ENCODE peak calls at places on chromosomes 3 and 15, in six cellular contexts. One of them, this sample, is unnamed.

GRCh38 chr15:73239564-73240208 is 129.1 kb downstream of the HCN4 start:
- DNase-seq in uterus: no peak
- DNase-seq in fibroblast of pulmonary artery: peak; percentile 11
- DNase-seq in cardiac muscle cell: no peak
- DNase-seq in suprapubic skin: no peak
- DNase-seq in fibroblast of mammary gland: no peak
- DNase-seq in this sample: no peak

GRCh38 chr15:95520922-95521321 is 809.6 kb upstream of the NR2F2 start:
- DNase-seq in uterus: no peak
- DNase-seq in fibroblast of pulmonary artery: no peak
- DNase-seq in cardiac muscle cell: no peak
- DNase-seq in suprapubic skin: no peak
- DNase-seq in fibroblast of mammary gland: no peak
- DNase-seq in this sample: no peak

GRCh38 chr3:45127130-45127822 is 18.9 kb downstream of the CDCP1 start:
- DNase-seq in uterus: no peak
- DNase-seq in fibroblast of pulmonary artery: no peak
- DNase-seq in cardiac muscle cell: no peak
- DNase-seq in suprapubic skin: no peak
- DNase-seq in fibroblast of mammary gland: no peak
- DNase-seq in this sample: no peak

GRCh38 chr15:75200391-75200764 is 1.3 kb upstream of the C15orf39 start:
- DNase-seq in uterus: no peak
- DNase-seq in fibroblast of pulmonary artery: no peak
- DNase-seq in cardiac muscle cell: no peak
- DNase-seq in suprapubic skin: no peak
- DNase-seq in fibroblast of mammary gland: no peak
- DNase-seq in this sample: no peak

GRCh38 chr3:50269977-50270413 is 1.0 kb downstream of the SEMA3B start:
- DNase-seq in uterus: no peak
- DNase-seq in fibroblast of pulmonary artery: peak; percentile 49
- DNase-seq in cardiac muscle cell: no peak
- DNase-seq in suprapubic skin: no peak
- DNase-seq in fibroblast of mammary gland: peak; percentile 52
- DNase-seq in this sample: no peak

GRCh38 chr3:186165331-186165730 is 56.4 kb upstream of the ETV5 start:
- DNase-seq in uterus: no peak
- DNase-seq in fibroblast of pulmonary artery: no peak
- DNase-seq in cardiac muscle cell: no peak
- DNase-seq in suprapubic skin: peak; percentile 11
- DNase-seq in fibroblast of mammary gland: no peak
- DNase-seq in this sample: no peak

GRCh38 chr3:80785475-80785874 is 976.0 kb downstream of the GBE1 start:
- DNase-seq in uterus: no peak
- DNase-seq in fibroblast of pulmonary artery: peak; percentile 3
- DNase-seq in cardiac muscle cell: no peak
- DNase-seq in suprapubic skin: no peak
- DNase-seq in fibroblast of mammary gland: no peak
- DNase-seq in this sample: no peak

GRCh38 chr3:89795506-89795905 is 688.1 kb downstream of the EPHA3 start:
- DNase-seq in uterus: no peak
- DNase-seq in fibroblast of pulmonary artery: no peak
- DNase-seq in cardiac muscle cell: no peak
- DNase-seq in suprapubic skin: no peak
- DNase-seq in fibroblast of mammary gland: no peak
- DNase-seq in this sample: no peak

GRCh38 chr15:98774756-98775497 is 126.6 kb downstream of the IGF1R start:
- DNase-seq in uterus: no peak
- DNase-seq in fibroblast of pulmonary artery: no peak
- DNase-seq in cardiac muscle cell: no peak
- DNase-seq in suprapubic skin: no peak
- DNase-seq in fibroblast of mammary gland: peak; percentile 41
- DNase-seq in this sample: no peak

GRCh38 chr15:35657679-35658201 is 111.8 kb upstream of the DPH6 start:
- DNase-seq in uterus: no peak
- DNase-seq in fibroblast of pulmonary artery: peak; percentile 51
- DNase-seq in cardiac muscle cell: no peak
- DNase-seq in suprapubic skin: no peak
- DNase-seq in fibroblast of mammary gland: peak; percentile 73
- DNase-seq in this sample: no peak

GRCh38 chr15:54482251-54482650 is 504.0 kb downstream of the UNC13C start:
- DNase-seq in uterus: no peak
- DNase-seq in fibroblast of pulmonary artery: no peak
- DNase-seq in cardiac muscle cell: no peak
- DNase-seq in suprapubic skin: no peak
- DNase-seq in fibroblast of mammary gland: no peak
- DNase-seq in this sample: no peak

GRCh38 chr3:187783098-187783497 is 37.8 kb upstream of the BCL6 start:
- DNase-seq in uterus: no peak
- DNase-seq in fibroblast of pulmonary artery: peak; percentile 85
- DNase-seq in cardiac muscle cell: no peak
- DNase-seq in suprapubic skin: no peak
- DNase-seq in fibroblast of mammary gland: peak; percentile 92
- DNase-seq in this sample: no peak

GRCh38 chr3:118882353-118882947 is 152.2 kb downstream of the IGSF11 start:
- DNase-seq in uterus: peak; percentile 36
- DNase-seq in fibroblast of pulmonary artery: peak; percentile 71
- DNase-seq in cardiac muscle cell: peak; percentile 81
- DNase-seq in suprapubic skin: no peak
- DNase-seq in fibroblast of mammary gland: peak; percentile 60
- DNase-seq in this sample: no peak

GRCh38 chr3:63967675-63968611 is 55.4 kb downstream of the PSMD6 start:
- DNase-seq in uterus: peak; percentile 36
- DNase-seq in fibroblast of pulmonary artery: peak; percentile 77
- DNase-seq in cardiac muscle cell: peak; percentile 43
- DNase-seq in suprapubic skin: no peak
- DNase-seq in fibroblast of mammary gland: peak; percentile 48
- DNase-seq in this sample: no peak

GRCh38 chr3:30319713-30320112 is 286.7 kb upstream of the TGFBR2 start:
- DNase-seq in uterus: peak; percentile 39
- DNase-seq in fibroblast of pulmonary artery: peak; percentile 66
- DNase-seq in cardiac muscle cell: peak; percentile 56
- DNase-seq in suprapubic skin: no peak
- DNase-seq in fibroblast of mammary gland: peak; percentile 73
- DNase-seq in this sample: no peak

GRCh38 chr3:167940241-167940640 is 155.5 kb downstream of the GOLIM4 start:
- DNase-seq in uterus: no peak
- DNase-seq in fibroblast of pulmonary artery: no peak
- DNase-seq in cardiac muscle cell: no peak
- DNase-seq in suprapubic skin: no peak
- DNase-seq in fibroblast of mammary gland: peak; percentile 25
- DNase-seq in this sample: no peak

GRCh38 chr3:127064391-127065137 is 81.6 kb downstream of the PLXNA1 start:
- DNase-seq in uterus: no peak
- DNase-seq in fibroblast of pulmonary artery: peak; percentile 27
- DNase-seq in cardiac muscle cell: no peak
- DNase-seq in suprapubic skin: no peak
- DNase-seq in fibroblast of mammary gland: peak; percentile 84
- DNase-seq in this sample: peak; percentile 63

GRCh38 chr15:75663931-75664421 is 16.3 kb downstream of the SNX33 start:
- DNase-seq in uterus: no peak
- DNase-seq in fibroblast of pulmonary artery: no peak
- DNase-seq in cardiac muscle cell: no peak
- DNase-seq in suprapubic skin: no peak
- DNase-seq in fibroblast of mammary gland: no peak
- DNase-seq in this sample: no peak

GRCh38 chr15:41804361-41804760 is 23.5 kb upstream of the JMJD7 start:
- DNase-seq in uterus: no peak
- DNase-seq in fibroblast of pulmonary artery: no peak
- DNase-seq in cardiac muscle cell: no peak
- DNase-seq in suprapubic skin: no peak
- DNase-seq in fibroblast of mammary gland: no peak
- DNase-seq in this sample: no peak

GRCh38 chr3:182035324-182035723 is 323.6 kb downstream of the SOX2 start:
- DNase-seq in uterus: no peak
- DNase-seq in fibroblast of pulmonary artery: no peak
- DNase-seq in cardiac muscle cell: no peak
- DNase-seq in suprapubic skin: no peak
- DNase-seq in fibroblast of mammary gland: no peak
- DNase-seq in this sample: no peak

GRCh38 chr3:138842483-138843188 is 7.9 kb upstream of the PIK3CB start:
- DNase-seq in uterus: no peak
- DNase-seq in fibroblast of pulmonary artery: no peak
- DNase-seq in cardiac muscle cell: no peak
- DNase-seq in suprapubic skin: no peak
- DNase-seq in fibroblast of mammary gland: no peak
- DNase-seq in this sample: peak; percentile 5

GRCh38 chr15:90660195-90660995 is 56.8 kb upstream of the BLM start:
- DNase-seq in uterus: peak; percentile 68
- DNase-seq in fibroblast of pulmonary artery: peak; percentile 80
- DNase-seq in cardiac muscle cell: no peak
- DNase-seq in suprapubic skin: peak; percentile 91
- DNase-seq in fibroblast of mammary gland: peak; percentile 94
- DNase-seq in this sample: no peak

GRCh38 chr3:71101014-71101413 is 482.5 kb downstream of the FOXP1 start:
- DNase-seq in uterus: no peak
- DNase-seq in fibroblast of pulmonary artery: peak; percentile 45
- DNase-seq in cardiac muscle cell: no peak
- DNase-seq in suprapubic skin: no peak
- DNase-seq in fibroblast of mammary gland: peak; percentile 85
- DNase-seq in this sample: no peak

DNA sequence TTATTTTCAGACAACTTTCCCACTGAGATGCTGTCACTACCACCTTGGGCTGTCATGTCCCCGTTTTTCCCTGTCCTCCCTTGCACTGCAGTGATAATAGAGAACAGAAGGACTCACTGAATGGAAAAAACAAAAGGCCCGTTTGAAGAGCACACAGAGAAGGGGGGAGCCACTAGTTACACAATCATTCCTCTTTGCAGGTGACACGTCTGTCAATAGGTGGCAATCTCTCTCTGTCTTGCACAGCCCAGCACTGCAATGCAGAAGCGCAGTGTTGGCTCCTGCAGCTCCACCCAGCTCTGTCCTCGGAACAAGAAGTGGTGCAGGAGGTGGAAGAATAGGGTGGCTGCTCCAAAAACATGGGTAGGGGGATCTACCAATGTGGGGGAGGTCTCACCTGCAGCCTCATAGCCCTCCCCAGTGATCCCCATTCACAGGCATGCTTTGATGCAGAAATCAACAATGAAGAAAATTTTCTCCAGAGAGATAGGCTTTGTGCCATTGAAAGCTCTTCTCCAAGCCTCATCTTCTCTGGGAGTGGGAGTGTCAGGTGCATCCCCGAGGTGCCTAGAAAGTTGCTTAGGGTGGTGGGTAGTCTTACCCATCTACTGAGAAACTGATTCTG is 31.8 kb downstream of the FSTL1 start:
- DNase-seq in uterus: no peak
- DNase-seq in fibroblast of pulmonary artery: peak; percentile 70
- DNase-seq in cardiac muscle cell: peak; percentile 68
- DNase-seq in suprapubic skin: no peak
- DNase-seq in fibroblast of mammary gland: peak; percentile 54
- DNase-seq in this sample: no peak
- TF ChIP-seq CTCF in uterus: peak; percentile 45
- TF ChIP-seq CTCF in fibroblast of pulmonary artery: peak; percentile 35
- TF ChIP-seq CTCF in cardiac muscle cell: peak; percentile 15
- TF ChIP-seq CTCF in suprapubic skin: peak; percentile 41
- TF ChIP-seq CTCF in fibroblast of mammary gland: no peak
- TF ChIP-seq CTCF in this sample: peak; percentile 75

GRCh38 chr3:62559831-62560445 is 186.6 kb upstream of the FEZF2 start:
- DNase-seq in uterus: no peak
- DNase-seq in fibroblast of pulmonary artery: peak; percentile 71
- DNase-seq in cardiac muscle cell: peak; percentile 10
- DNase-seq in suprapubic skin: no peak
- DNase-seq in fibroblast of mammary gland: peak; percentile 79
- DNase-seq in this sample: no peak

GRCh38 chr3:62556121-62556520 is 182.8 kb upstream of the FEZF2 start:
- DNase-seq in uterus: no peak
- DNase-seq in fibroblast of pulmonary artery: no peak
- DNase-seq in cardiac muscle cell: no peak
- DNase-seq in suprapubic skin: no peak
- DNase-seq in fibroblast of mammary gland: no peak
- DNase-seq in this sample: no peak

GRCh38 chr3:62557450-62557849 is 184.1 kb upstream of the FEZF2 start:
- DNase-seq in uterus: no peak
- DNase-seq in fibroblast of pulmonary artery: no peak
- DNase-seq in cardiac muscle cell: no peak
- DNase-seq in suprapubic skin: no peak
- DNase-seq in fibroblast of mammary gland: no peak
- DNase-seq in this sample: no peak

GRCh38 chr3:62557983-62558382 is 184.6 kb upstream of the FEZF2 start:
- DNase-seq in uterus: no peak
- DNase-seq in fibroblast of pulmonary artery: no peak
- DNase-seq in cardiac muscle cell: no peak
- DNase-seq in suprapubic skin: no peak
- DNase-seq in fibroblast of mammary gland: no peak
- DNase-seq in this sample: no peak

DNA sequence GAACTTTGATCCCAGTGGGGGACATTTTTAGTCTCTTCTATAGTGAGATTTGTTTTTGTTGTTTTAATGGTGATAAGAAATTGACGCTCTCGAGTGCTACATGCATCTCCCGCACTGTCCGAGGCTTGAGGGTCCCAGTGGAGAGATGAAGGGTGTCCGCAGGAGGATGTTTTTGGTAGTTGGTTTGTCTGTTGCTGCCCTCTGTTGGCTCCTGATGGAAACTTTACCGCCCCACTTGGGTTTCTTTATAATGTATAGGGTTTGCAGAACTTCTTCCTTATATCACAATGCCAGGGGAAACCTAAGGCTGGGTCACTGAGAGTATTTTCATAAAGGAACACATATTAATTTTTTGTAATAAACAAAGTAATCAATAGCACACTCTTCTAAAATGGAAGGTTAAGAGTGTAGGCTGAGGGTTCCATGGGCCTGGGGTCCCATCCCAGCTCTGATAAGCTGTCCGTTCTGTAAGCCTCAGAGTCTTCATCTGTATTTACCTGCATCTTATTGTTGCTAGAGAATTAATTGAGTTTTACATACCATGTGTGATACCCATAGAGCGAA is 185.3 kb upstream of the FEZF2 start:
- DNase-seq in uterus: no peak
- DNase-seq in fibroblast of pulmonary artery: peak; percentile 45
- DNase-seq in cardiac muscle cell: peak; percentile 41
- DNase-seq in suprapubic skin: no peak
- DNase-seq in fibroblast of mammary gland: peak; percentile 39
- DNase-seq in this sample: no peak
- TF ChIP-seq CTCF in uterus: no peak
- TF ChIP-seq CTCF in fibroblast of pulmonary artery: peak; percentile 62
- TF ChIP-seq CTCF in cardiac muscle cell: peak; percentile 75
- TF ChIP-seq CTCF in suprapubic skin: peak; percentile 22
- TF ChIP-seq CTCF in fibroblast of mammary gland: peak; percentile 52
- TF ChIP-seq CTCF in this sample: peak; percentile 84

GRCh38 chr15:52099654-52100272 is 12.8 kb downstream of the BCL2L10 start:
- DNase-seq in uterus: no peak
- DNase-seq in fibroblast of pulmonary artery: no peak
- DNase-seq in cardiac muscle cell: no peak
- DNase-seq in suprapubic skin: no peak
- DNase-seq in fibroblast of mammary gland: no peak
- DNase-seq in this sample: no peak
- TF ChIP-seq CTCF in uterus: no peak
- TF ChIP-seq CTCF in fibroblast of pulmonary artery: no peak
- TF ChIP-seq CTCF in cardiac muscle cell: no peak
- TF ChIP-seq CTCF in suprapubic skin: no peak
- TF ChIP-seq CTCF in fibroblast of mammary gland: no peak
- TF ChIP-seq CTCF in this sample: no peak

DNA sequence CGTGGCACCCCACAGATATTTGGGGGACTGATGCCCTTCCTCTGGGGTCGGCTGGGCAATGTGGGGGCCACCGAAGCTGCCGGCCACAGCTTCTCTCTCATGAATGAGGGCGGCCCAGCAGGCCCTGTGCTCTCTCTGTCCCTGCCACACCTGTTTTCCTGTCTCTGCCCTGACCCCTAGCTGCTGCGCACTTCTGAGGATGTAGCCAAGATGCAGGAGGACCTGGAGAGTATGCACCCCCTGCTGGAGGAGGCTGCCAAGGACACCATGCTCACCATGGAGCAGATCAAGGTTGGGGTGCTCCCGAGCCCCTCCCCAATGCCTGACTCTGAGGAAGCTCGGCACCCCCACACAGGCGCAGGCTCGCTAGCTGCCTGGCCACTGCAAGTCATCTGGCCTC is 59.7 kb downstream of the SEMA3G start:
- DNase-seq in uterus: no peak
- DNase-seq in fibroblast of pulmonary artery: peak; percentile 32
- DNase-seq in cardiac muscle cell: peak; percentile 69
- DNase-seq in suprapubic skin: no peak
- DNase-seq in fibroblast of mammary gland: peak; percentile 37
- DNase-seq in this sample: no peak
- TF ChIP-seq CTCF in uterus: no peak
- TF ChIP-seq CTCF in fibroblast of pulmonary artery: peak; percentile 64
- TF ChIP-seq CTCF in cardiac muscle cell: peak; percentile 52
- TF ChIP-seq CTCF in suprapubic skin: peak; percentile 13
- TF ChIP-seq CTCF in fibroblast of mammary gland: peak; percentile 54
- TF ChIP-seq CTCF in this sample: peak; percentile 70